ENCODE peak calls at places on chromosomes 6 and 20, in five cellular contexts. L is hepatocyte, J is psoas muscle, R is RWPE1, N is fibroblast of lung. H is an unnamed sample.

GRCh38 chr6:116450185-116450710 is 10.9 kb upstream of the CALHM6 start:
- DNase-seq in R (no peak), N (no peak), L (no peak), J (no peak), H (no peak)

GRCh38 chr20:51703446-51704287 is 64.5 kb downstream of the ATP9A start:
- DNase-seq in R (no peak), J (no peak), N (no peak), L (peak), H (no peak)

GRCh38 chr20:6768228-6769185 is 1.0 kb downstream of the BMP2 start:
- DNase-seq in J (peak), R (peak), L (peak), N (peak), H (peak)

GRCh38 chr20:45943613-45944012 is 9.1 kb downstream of the PCIF1 start:
- DNase-seq in N (no peak), R (no peak), J (no peak), L (no peak), H (no peak)

GRCh38 chr20:49276201-49276894 is 1.5 kb downstream of the ZNFX1 start:
- DNase-seq in R (no peak), J (no peak), N (peak), L (peak), H (no peak)

GRCh38 chr6:16752206-16752867 is 8.9 kb downstream of the ATXN1 start:
- DNase-seq in N (peak), L (peak), R (peak), J (no peak), H (no peak)

GRCh38 chr20:17431621-17432364 is 99.4 kb downstream of the BFSP1 start:
- DNase-seq in L (peak), J (peak), N (peak), R (peak), H (peak)

GRCh38 chr20:38111366-38112232 is 53.5 kb downstream of the TGM2 start:
- DNase-seq in J (no peak), L (no peak), N (no peak), R (no peak), H (no peak)

GRCh38 chr6:168695701-168696100 is 254.7 kb downstream of the SMOC2 start:
- DNase-seq in L (no peak), J (no peak), R (no peak), N (no peak), H (no peak)

GRCh38 chr6:20367716-20368485 is 33.8 kb upstream of the E2F3 start:
- DNase-seq in N (no peak), J (no peak), L (peak), R (no peak), H (no peak)

GRCh38 chr6:54493138-54493537 is 184.9 kb downstream of the TINAG start:
- DNase-seq in L (no peak), J (no peak), R (peak), N (peak), H (no peak)

GRCh38 chr6:106547961-106548453 is 81.3 kb downstream of the RTN4IP1 start:
- DNase-seq in L (peak), J (no peak), R (peak), N (peak), H (no peak)

GRCh38 chr6:92756912-92757311 is 662.4 kb downstream of the EPHA7 start:
- DNase-seq in R (peak), N (peak), J (no peak), L (no peak), H (no peak)

GRCh38 chr20:57498425-57499400 is 26.2 kb downstream of the CTCFL start:
- DNase-seq in L (peak), J (no peak), R (peak), N (peak), H (no peak)

GRCh38 chr6:146850238-146850896 is 251.6 kb downstream of the ADGB start:
- DNase-seq in R (no peak), J (no peak), L (no peak), N (peak), H (no peak)

GRCh38 chr6:32807020-32807580 is 9.7 kb downstream of the HLA-DOB start:
- DNase-seq in R (no peak), J (no peak), L (no peak), N (no peak), H (no peak)

GRCh38 chr6:57221936-57222683 is at the start of gene RAB23:
- DNase-seq in J (peak), N (peak), L (peak), R (peak), H (peak)

GRCh38 chr6:88380083-88380482 is 213.9 kb upstream of the CNR1 start:
- DNase-seq in L (no peak), R (peak), J (peak), N (peak), H (peak)

GRCh38 chr20:38728911-38729642 is 4.8 kb downstream of the SLC32A1 start:
- DNase-seq in J (no peak), L (no peak), N (no peak), R (no peak), H (no peak)

GRCh38 chr6:11288065-11288464 is 55.6 kb upstream of the NEDD9 start:
- DNase-seq in N (no peak), L (peak), J (no peak), R (no peak), H (no peak)

GRCh38 chr20:1720845-1721475 is 63.4 kb upstream of the SIRPG start:
- DNase-seq in J (no peak), L (no peak), N (no peak), R (no peak), H (no peak)

GRCh38 chr6:44820366-44821158 is 433.1 kb downstream of the CDC5L start:
- DNase-seq in N (no peak), R (peak), J (no peak), L (no peak), H (no peak)

GRCh38 chr20:33671573-33672288 is 2.5 kb downstream of the NECAB3 start:
- DNase-seq in R (no peak), L (no peak), N (no peak), J (peak), H (no peak)

GRCh38 chr20:33843854-33844253 is 32.7 kb downstream of the CHMP4B start:
- DNase-seq in N (no peak), J (no peak), R (no peak), L (no peak), H (no peak)

GRCh38 chr6:67431076-67431475 is 1204.0 kb upstream of the ADGRB3 start:
- DNase-seq in L (no peak), R (no peak), N (no peak), J (no peak), H (no peak)

GRCh38 chr20:25269833-25270170 is 21.9 kb downstream of the PYGB start:
- DNase-seq in J (no peak), L (no peak), N (no peak), R (no peak), H (no peak)

GRCh38 chr6:3549314-3549940 is 92.6 kb upstream of the SLC22A23 start:
- DNase-seq in R (peak), J (no peak), L (no peak), N (no peak), H (no peak)

GRCh38 chr20:63050406-63050805 is 43.6 kb upstream of the BHLHE23 start:
- DNase-seq in R (no peak), L (no peak), N (no peak), J (peak), H (no peak)

GRCh38 chr6:105272783-105273182 is 93.0 kb upstream of the POPDC3 start:
- DNase-seq in R (no peak), N (peak), L (peak), J (peak), H (no peak)

GRCh38 chr20:63435552-63435951 is 36.9 kb downstream of the KCNQ2 start:
- DNase-seq in N (no peak), R (no peak), L (peak), J (no peak), H (no peak)

GRCh38 chr6:125944896-125945295 is 11.7 kb upstream of the HINT3 start:
- DNase-seq in J (no peak), R (no peak), L (no peak), N (no peak), H (no peak)

GRCh38 chr6:7389162-7389450 is 436 bp downstream of the CAGE1 start:
- DNase-seq in L (peak), R (peak), N (no peak), J (no peak), H (no peak)

GRCh38 chr20:1856419-1856818 is 38.8 kb upstream of the SIRPA start:
- DNase-seq in J (no peak), L (no peak), N (no peak), R (no peak), H (no peak)

GRCh38 chr20:43537921-43538854 is 20.6 kb upstream of the SGK2 start:
- DNase-seq in N (peak), R (peak), L (peak), J (peak), H (peak)
- H3K27ac ChIP-seq in N (no peak), R (no peak), L (no peak), J (no peak), H (no peak)

GRCh38 chr6:84774174-84775158 is 10.1 kb upstream of the TBX18 start:
- DNase-seq in N (no peak), L (peak), J (peak), R (peak), H (peak)

GRCh38 chr6:84776392-84776791 is 12.0 kb upstream of the TBX18 start:
- DNase-seq in J (no peak), R (no peak), L (no peak), N (no peak), H (no peak)

GRCh38 chr6:84779917-84780316 is 15.5 kb upstream of the TBX18 start:
- DNase-seq in N (no peak), R (no peak), L (no peak), J (no peak), H (no peak)

GRCh38 chr6:84777888-84778287 is 13.5 kb upstream of the TBX18 start:
- DNase-seq in L (no peak), N (no peak), R (no peak), J (no peak), H (no peak)

DNA sequence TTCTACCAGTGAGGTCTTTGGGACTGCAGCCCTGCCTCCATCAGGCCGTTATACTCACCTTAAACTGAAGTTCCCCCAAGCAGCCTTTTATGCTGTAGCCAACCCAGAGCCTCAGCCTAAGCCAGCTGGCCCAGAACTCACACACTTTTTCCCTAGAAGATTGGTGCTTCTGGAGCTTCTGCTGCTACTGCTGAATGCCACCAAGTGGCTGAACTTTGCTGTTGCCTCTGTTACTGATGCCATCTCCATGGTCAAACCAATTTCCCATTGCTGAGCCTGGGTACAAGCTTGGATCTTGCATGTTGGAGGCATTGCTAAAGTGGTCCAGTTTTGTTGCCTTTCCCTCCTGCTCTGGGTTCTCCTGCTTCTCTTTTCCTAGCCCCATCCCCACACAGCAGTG is 15.0 kb upstream of the TBX18 start:
- DNase-seq in J (no peak), L (no peak), R (no peak), N (no peak), H (no peak)
- TF ChIP-seq CTCF in J (no peak), L (no peak), R (no peak), N (peak), H (no peak)

DNA sequence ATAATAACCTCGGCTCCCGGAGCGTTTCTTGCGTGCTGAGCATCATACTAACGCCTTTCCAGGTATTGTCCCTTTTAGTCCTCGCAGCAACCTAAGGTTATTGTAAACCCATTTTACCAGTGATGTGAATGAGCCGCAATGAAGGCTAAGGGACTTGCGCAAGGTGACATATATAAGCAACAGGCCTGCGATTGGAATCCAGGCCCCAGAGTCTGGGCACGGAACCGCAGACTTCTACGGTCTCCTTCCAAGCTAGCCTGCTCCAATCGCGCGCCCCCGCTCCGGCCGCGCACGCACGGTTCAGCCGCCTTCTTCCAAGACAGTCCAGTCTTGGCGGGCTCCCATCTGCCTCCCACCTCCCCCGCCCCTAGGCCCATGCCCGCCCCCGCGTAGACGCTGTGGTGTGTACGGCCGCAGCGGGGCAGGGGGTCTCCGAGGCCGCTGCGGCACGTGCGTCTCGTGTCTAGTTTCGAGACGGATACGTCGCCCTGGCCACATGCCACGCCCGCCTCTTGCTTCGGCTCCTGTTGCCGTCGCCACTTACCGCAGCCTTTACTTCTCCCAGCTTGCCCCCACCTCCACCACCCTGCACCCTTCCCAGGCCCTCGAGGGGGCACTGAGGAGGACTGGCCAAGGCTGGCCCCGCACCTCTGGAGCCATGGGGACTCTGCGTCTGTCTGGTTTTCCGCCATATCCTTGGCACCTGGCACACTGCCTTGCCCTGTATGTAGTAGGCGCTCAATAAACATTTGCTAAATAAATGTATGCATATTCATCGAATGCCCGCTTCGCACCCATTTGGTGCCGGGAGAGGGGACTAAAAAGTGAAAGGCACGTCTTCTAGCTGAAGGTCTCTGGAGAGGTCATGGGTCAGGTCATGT is 855 bp upstream of the GFOD1 start:
- DNase-seq in L (peak), N (peak), J (peak), R (peak), H (peak)
- H3K27ac ChIP-seq in L (no peak), N (peak), J (peak), R (peak), H (peak)

DNA sequence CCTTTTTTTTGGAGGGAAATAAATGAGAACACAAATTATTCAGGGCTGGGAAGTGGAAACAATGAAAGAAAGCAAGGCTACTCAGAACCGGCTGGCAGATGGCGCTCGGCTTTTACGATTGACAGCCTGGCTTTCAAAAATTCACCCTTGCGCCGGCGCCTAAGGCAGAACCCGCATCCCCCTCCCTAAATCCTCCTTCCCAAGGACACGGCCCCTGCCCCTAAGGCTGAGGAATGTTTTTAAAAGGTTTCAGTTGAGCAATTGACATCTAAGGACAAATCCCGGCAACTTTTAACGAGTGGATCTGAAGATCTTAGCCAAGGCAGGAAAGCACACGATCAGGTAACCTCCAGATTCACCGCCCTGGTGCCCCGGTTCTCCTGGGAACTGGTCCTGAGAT is 16.3 kb downstream of the GNAS start:
- DNase-seq in R (peak), L (peak), N (peak), J (peak), H (no peak)
- TF ChIP-seq CTCF in R (peak), L (peak), N (peak), J (peak), H (peak)